ENCODE peak calls at places on chromosome 18, in four cellular contexts. One of them, this sample, is unnamed.

GRCh38 chr18:21115519-21116411 is 4.2 kb upstream of the ROCK1 start:
- DNase-seq in K562: no peak
- DNase-seq in HL-60: peak; percentile 57
- DNase-seq in GM12878: no peak
- DNase-seq in this sample: no peak

GRCh38 chr18:13260114-13260926 is 41.8 kb downstream of the LDLRAD4 start:
- DNase-seq in HL-60: no peak
- DNase-seq in K562: no peak
- DNase-seq in GM12878: no peak
- DNase-seq in this sample: no peak

GRCh38 chr18:77067315-77068061 is 65.1 kb downstream of the MBP start:
- DNase-seq in HL-60: no peak
- DNase-seq in GM12878: peak; percentile 59
- DNase-seq in K562: no peak
- DNase-seq in this sample: no peak

GRCh38 chr18:30514059-30514458 is 528.5 kb downstream of the DSC3 start:
- DNase-seq in HL-60: no peak
- DNase-seq in GM12878: no peak
- DNase-seq in K562: no peak
- DNase-seq in this sample: no peak

GRCh38 chr18:12883684-12884520 is at the start of gene PTPN2:
- DNase-seq in K562: peak; percentile 96
- DNase-seq in HL-60: peak; percentile 97
- DNase-seq in GM12878: peak; percentile 77
- DNase-seq in this sample: peak; percentile 83

GRCh38 chr18:67135981-67136380 is 380.5 kb downstream of the DSEL start:
- DNase-seq in GM12878: no peak
- DNase-seq in HL-60: no peak
- DNase-seq in K562: no peak
- DNase-seq in this sample: no peak

GRCh38 chr18:60024857-60025256 is 125.1 kb downstream of the PMAIP1 start:
- DNase-seq in HL-60: no peak
- DNase-seq in GM12878: no peak
- DNase-seq in K562: no peak
- DNase-seq in this sample: no peak

GRCh38 chr18:56927795-56928194 is 219.1 kb upstream of the BOD1L2 start:
- DNase-seq in GM12878: no peak
- DNase-seq in HL-60: no peak
- DNase-seq in K562: no peak
- DNase-seq in this sample: no peak

GRCh38 chr18:12886498-12887126 is 2.6 kb upstream of the PTPN2 start:
- DNase-seq in GM12878: no peak
- DNase-seq in HL-60: no peak
- DNase-seq in K562: peak; percentile 40
- DNase-seq in this sample: no peak

GRCh38 chr18:79682896-79683625 is 3.5 kb downstream of the CTDP1 start:
- DNase-seq in K562: no peak
- DNase-seq in HL-60: peak; percentile 99
- DNase-seq in GM12878: no peak
- DNase-seq in this sample: no peak

GRCh38 chr18:10055125-10055750 is 141.4 kb downstream of the VAPA start:
- DNase-seq in HL-60: peak; percentile 23
- DNase-seq in GM12878: no peak
- DNase-seq in K562: no peak
- DNase-seq in this sample: no peak

GRCh38 chr18:10482985-10483949 is 28.8 kb downstream of the APCDD1 start:
- DNase-seq in K562: no peak
- DNase-seq in HL-60: peak; percentile 43
- DNase-seq in GM12878: peak; percentile 73
- DNase-seq in this sample: no peak

GRCh38 chr18:54794819-54795218 is 33.5 kb upstream of the RAB27B start:
- DNase-seq in K562: no peak
- DNase-seq in HL-60: no peak
- DNase-seq in GM12878: no peak
- DNase-seq in this sample: no peak

GRCh38 chr18:63162271-63163014 is 157.1 kb downstream of the BCL2 start:
- DNase-seq in GM12878: peak; percentile 80
- DNase-seq in K562: no peak
- DNase-seq in HL-60: no peak
- DNase-seq in this sample: no peak

GRCh38 chr18:73824684-73825083 is 322.9 kb downstream of the FBXO15 start:
- DNase-seq in K562: no peak
- DNase-seq in HL-60: no peak
- DNase-seq in GM12878: no peak
- DNase-seq in this sample: no peak

GRCh38 chr18:23710068-23710527 is 20.8 kb downstream of the LAMA3 start:
- DNase-seq in K562: peak; percentile 70
- DNase-seq in GM12878: no peak
- DNase-seq in HL-60: no peak
- DNase-seq in this sample: no peak

GRCh38 chr18:62990653-62991052 is 275.3 kb downstream of the PHLPP1 start:
- DNase-seq in K562: no peak
- DNase-seq in HL-60: no peak
- DNase-seq in GM12878: no peak
- DNase-seq in this sample: no peak

GRCh38 chr18:21853020-21853419 is 112.4 kb downstream of the MIB1 start:
- DNase-seq in HL-60: no peak
- DNase-seq in GM12878: peak; percentile 67
- DNase-seq in K562: no peak
- DNase-seq in this sample: peak; percentile 17

GRCh38 chr18:52510139-52510538 is 170.1 kb downstream of the DCC start:
- DNase-seq in HL-60: no peak
- DNase-seq in GM12878: no peak
- DNase-seq in K562: no peak
- DNase-seq in this sample: no peak

GRCh38 chr18:13159579-13159978 is 59.0 kb upstream of the LDLRAD4 start:
- DNase-seq in K562: peak; percentile 73
- DNase-seq in HL-60: peak; percentile 57
- DNase-seq in GM12878: no peak
- DNase-seq in this sample: peak; percentile 37

GRCh38 chr18:70207181-70207580 is 1.7 kb upstream of the RTTN start:
- DNase-seq in K562: no peak
- DNase-seq in HL-60: no peak
- DNase-seq in GM12878: no peak
- DNase-seq in this sample: no peak

GRCh38 chr18:46152436-46152807 is 48.2 kb downstream of the HAUS1 start:
- DNase-seq in K562: no peak
- DNase-seq in GM12878: no peak
- DNase-seq in HL-60: no peak
- DNase-seq in this sample: no peak

GRCh38 chr18:68387246-68387645 is 327.7 kb downstream of the TMX3 start:
- DNase-seq in K562: no peak
- DNase-seq in HL-60: no peak
- DNase-seq in GM12878: no peak
- DNase-seq in this sample: no peak

GRCh38 chr18:63161728-63162195 is 157.8 kb downstream of the BCL2 start:
- DNase-seq in GM12878: peak; percentile 98
- DNase-seq in HL-60: no peak
- DNase-seq in K562: peak; percentile 44
- DNase-seq in this sample: no peak

GRCh38 chr18:53946561-53946960 is 277.9 kb downstream of the MBD2 start:
- DNase-seq in K562: no peak
- DNase-seq in HL-60: no peak
- DNase-seq in GM12878: no peak
- DNase-seq in this sample: no peak

GRCh38 chr18:79600141-79600540 is 79.5 kb upstream of the CTDP1 start:
- DNase-seq in HL-60: no peak
- DNase-seq in K562: no peak
- DNase-seq in GM12878: no peak
- DNase-seq in this sample: no peak

GRCh38 chr18:72107647-72108046 is 436.5 kb downstream of the CBLN2 start:
- DNase-seq in K562: no peak
- DNase-seq in GM12878: no peak
- DNase-seq in HL-60: no peak
- DNase-seq in this sample: no peak

GRCh38 chr18:37956902-37957301 is 391.3 kb upstream of the CELF4 start:
- DNase-seq in HL-60: no peak
- DNase-seq in GM12878: no peak
- DNase-seq in K562: no peak
- DNase-seq in this sample: no peak

GRCh38 chr18:27921392-27921791 is 255.5 kb downstream of the CDH2 start:
- DNase-seq in K562: no peak
- DNase-seq in HL-60: no peak
- DNase-seq in GM12878: no peak
- DNase-seq in this sample: no peak

DNA sequence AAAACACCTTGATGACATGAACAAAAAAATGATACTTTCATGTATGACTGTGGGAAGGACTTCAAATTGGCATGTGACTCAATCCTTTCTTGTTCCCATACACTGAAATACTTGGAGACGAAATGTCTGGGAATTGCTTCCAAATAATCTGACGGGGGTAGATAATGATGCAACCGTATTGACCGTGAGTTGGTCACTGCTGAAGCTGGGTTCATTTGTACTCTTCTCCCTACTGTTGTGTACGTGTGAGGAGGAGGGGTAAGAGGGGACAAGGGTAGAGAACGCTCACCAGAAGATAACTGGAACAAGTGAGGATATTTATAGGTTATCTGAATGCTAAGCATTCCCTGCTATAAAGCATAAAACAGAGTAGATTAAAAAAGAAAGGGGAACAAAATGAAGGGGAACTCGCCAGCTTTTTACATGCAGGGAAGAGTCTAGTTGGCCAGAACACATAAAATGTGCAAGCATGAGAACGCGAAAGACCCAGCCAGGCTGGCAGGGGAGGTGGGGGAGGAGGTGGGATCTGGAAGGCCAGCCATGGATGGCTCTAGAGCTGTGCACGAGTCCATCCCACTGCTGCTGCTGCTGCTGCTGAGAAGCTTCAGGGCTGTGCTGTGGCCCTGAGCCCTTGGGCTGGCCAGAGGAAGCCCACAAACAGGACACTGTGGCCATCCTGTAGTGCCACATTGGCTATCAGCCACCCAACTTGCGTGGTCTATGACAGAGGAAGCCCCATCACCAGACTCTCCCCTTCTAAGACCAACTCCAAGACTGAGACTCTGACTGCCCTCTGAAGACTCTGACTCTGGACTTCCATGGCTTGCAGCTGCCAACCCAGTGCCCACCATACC is 15.2 kb upstream of the CETN1 start:
- DNase-seq in HL-60: no peak
- DNase-seq in K562: no peak
- DNase-seq in GM12878: no peak
- DNase-seq in this sample: no peak
- TF ChIP-seq SPI1 in HL-60: no peak
- TF ChIP-seq SPI1 in K562: no peak
- TF ChIP-seq SPI1 in GM12878: no peak
- TF ChIP-seq SPI1 in this sample: no peak

DNA sequence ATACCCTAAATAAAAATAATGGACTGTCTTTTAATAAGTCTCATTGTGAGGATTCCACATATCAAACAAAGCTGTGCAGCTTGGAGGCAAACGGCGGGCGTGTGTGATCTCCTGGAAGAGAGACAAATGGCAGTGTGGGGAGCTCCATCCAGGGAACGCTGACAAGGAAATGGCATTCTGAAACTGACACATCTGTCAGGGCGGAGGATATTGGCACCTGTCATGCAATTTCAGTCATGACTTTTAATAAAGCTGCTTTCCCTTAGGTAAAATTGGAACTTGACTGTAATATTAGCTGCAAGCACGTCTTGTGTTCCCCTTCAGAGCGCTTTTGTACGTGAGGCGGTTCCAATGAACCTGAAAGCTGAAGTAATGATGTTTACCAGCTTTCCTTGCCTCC is 381.9 kb upstream of the SMIM21 start:
- DNase-seq in HL-60: no peak
- DNase-seq in GM12878: no peak
- DNase-seq in K562: no peak
- DNase-seq in this sample: no peak
- TF ChIP-seq POLR2AphosphoS5 in HL-60: no peak
- TF ChIP-seq POLR2AphosphoS5 in GM12878: no peak
- TF ChIP-seq POLR2AphosphoS5 in K562: no peak
- TF ChIP-seq POLR2AphosphoS5 in this sample: no peak

DNA sequence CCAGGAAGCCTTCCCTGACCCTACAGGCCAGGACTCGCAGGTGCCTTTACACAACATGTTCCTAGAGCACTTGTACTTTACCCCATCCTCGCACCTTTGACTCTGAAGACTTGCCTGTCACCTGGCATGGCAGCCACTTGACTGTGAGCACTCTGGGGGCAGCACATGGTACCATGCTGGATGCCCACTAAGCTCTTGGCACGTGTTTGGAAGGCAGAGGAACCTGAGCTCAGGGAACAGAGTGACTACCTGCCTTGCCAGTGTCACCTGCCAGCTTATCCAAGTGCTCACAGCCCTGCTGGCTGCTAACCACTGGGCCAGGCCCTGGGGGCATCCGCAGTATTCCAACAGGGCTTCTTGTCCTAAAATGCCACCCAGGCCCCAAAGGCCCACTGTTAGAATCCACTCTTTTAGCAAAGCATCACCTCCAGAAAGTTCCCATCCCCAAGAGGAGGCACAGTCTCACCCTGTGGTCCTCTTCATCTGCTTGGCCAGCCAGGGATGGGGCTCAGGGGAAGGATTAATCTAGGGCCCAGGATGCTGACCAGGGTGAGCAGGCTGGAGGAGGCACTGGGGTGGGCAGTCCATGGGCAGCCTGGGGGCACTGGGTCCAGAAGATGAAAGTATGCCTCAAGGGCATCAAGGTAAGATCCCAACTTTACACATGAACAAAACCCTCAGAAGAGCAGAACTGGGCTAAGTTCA is 57.0 kb downstream of the ZBTB7C start:
- DNase-seq in K562: no peak
- DNase-seq in HL-60: no peak
- DNase-seq in GM12878: no peak
- DNase-seq in this sample: no peak
- TF ChIP-seq SPI1 in K562: no peak
- TF ChIP-seq SPI1 in HL-60: no peak
- TF ChIP-seq SPI1 in GM12878: no peak
- TF ChIP-seq SPI1 in this sample: no peak

GRCh38 chr18:49160075-49160930 is 209.5 kb upstream of the SMAD7 start:
- DNase-seq in HL-60: no peak
- DNase-seq in GM12878: no peak
- DNase-seq in K562: no peak
- DNase-seq in this sample: no peak
- TF ChIP-seq POLR2AphosphoS5 in HL-60: no peak
- TF ChIP-seq POLR2AphosphoS5 in GM12878: no peak
- TF ChIP-seq POLR2AphosphoS5 in K562: no peak
- TF ChIP-seq POLR2AphosphoS5 in this sample: no peak

DNA sequence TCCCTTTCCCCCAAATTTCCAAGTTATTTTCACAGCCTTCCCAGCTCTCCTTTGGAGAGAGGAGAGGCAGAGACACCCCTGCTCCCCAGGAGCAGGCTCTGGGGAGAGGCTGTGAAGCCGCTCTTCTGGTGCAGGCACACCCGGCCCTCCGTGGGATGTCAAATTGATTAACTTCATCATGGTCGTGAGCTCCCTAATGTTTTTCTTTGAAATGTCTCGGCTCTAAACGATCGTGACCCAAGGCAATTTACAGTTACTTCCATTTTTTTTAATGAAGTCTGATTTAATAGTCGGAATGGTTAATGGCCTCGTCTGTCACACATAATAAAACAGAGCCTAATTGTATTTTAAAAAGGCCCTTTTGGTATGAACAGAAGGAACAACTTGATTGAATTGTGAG is 130.3 kb downstream of the SMAD2 start:
- DNase-seq in HL-60: no peak
- DNase-seq in GM12878: no peak
- DNase-seq in K562: no peak
- DNase-seq in this sample: no peak
- TF ChIP-seq SPI1 in HL-60: no peak
- TF ChIP-seq SPI1 in GM12878: no peak
- TF ChIP-seq SPI1 in K562: no peak
- TF ChIP-seq SPI1 in this sample: no peak

This sample was measured in GM12891.